ENCODE peak calls at places on chromosome 11, in six cellular contexts. E is HTR-8/SVneo; M is A172; C is Kasumi-1; R is posterior vena cava; T is naive thymus-derived CD4-positive, alpha-beta T cell. V is an unnamed sample.

GRCh38 chr11:129998905-129999304 is 3.7 kb downstream of the PRDM10 start:
- DNase-seq in E (no peak), R (no peak), C (no peak), T (no peak), M (no peak), V (no peak)

GRCh38 chr11:77171885-77172665 is 44.0 kb downstream of the MYO7A start:
- DNase-seq in T (no peak), E (no peak), M (no peak), C (no peak), R (no peak), V (no peak)

GRCh38 chr11:130269544-130269943 is 45.2 kb downstream of the ZBTB44 start:
- DNase-seq in R (no peak), M (no peak), C (no peak), T (no peak), E (no peak), V (no peak)

GRCh38 chr11:72930011-72930410 is 115.8 kb downstream of the ATG16L2 start:
- DNase-seq in C (no peak), E (no peak), M (no peak), R (no peak), T (no peak), V (no peak)

GRCh38 chr11:110883266-110883665 is 171.0 kb upstream of the ARHGAP20 start:
- DNase-seq in C (no peak), E (no peak), T (no peak), M (no peak), R (no peak), V (no peak)

GRCh38 chr11:76674517-76675400 is 4.2 kb upstream of the LRRC32 start:
- DNase-seq in E (no peak), C (no peak), T (no peak), M (no peak), R (peak), V (no peak)

GRCh38 chr11:33266418-33267215 is 9.4 kb downstream of the HIPK3 start:
- DNase-seq in E (no peak), T (no peak), M (no peak), C (no peak), R (no peak), V (peak)

GRCh38 chr11:120181446-120181992 is 29.3 kb upstream of the OAF start:
- DNase-seq in T (no peak), E (no peak), M (no peak), R (peak), C (no peak), V (no peak)

GRCh38 chr11:12175694-12176241 is 65.4 kb downstream of the MICAL2 start:
- DNase-seq in E (peak), T (no peak), R (no peak), C (peak), M (peak), V (peak)

GRCh38 chr11:36312593-36312990 is 16.5 kb downstream of the PRR5L start:
- DNase-seq in E (no peak), C (no peak), R (no peak), M (peak), T (no peak), V (peak)

V was measured in PC-9.